ENCODE peak calls at places on chromosomes 3 and 15, in five cellular contexts. One of them, this sample, is unnamed.

GRCh38 chr15:63497642-63498100 is 6.7 kb upstream of the USP3 start:
- DNase-seq in ecto neural progenitor cell: no peak
- DNase-seq in Calu3: no peak
- DNase-seq in ACHN: no peak
- DNase-seq in activated CD8-positive, alpha-beta memory T cell treated with anti-CD3 and anti-CD28 coated beads for 48 hours: no peak
- DNase-seq in this sample: no peak

GRCh38 chr3:159795050-159795449 is 193.6 kb upstream of the IL12A start:
- DNase-seq in ecto neural progenitor cell: no peak
- DNase-seq in Calu3: no peak
- DNase-seq in ACHN: no peak
- DNase-seq in activated CD8-positive, alpha-beta memory T cell treated with anti-CD3 and anti-CD28 coated beads for 48 hours: no peak
- DNase-seq in this sample: no peak

GRCh38 chr3:189842681-189843602 is 211.8 kb downstream of the TP63 start:
- DNase-seq in ecto neural progenitor cell: no peak
- DNase-seq in Calu3: peak
- DNase-seq in ACHN: no peak
- DNase-seq in activated CD8-positive, alpha-beta memory T cell treated with anti-CD3 and anti-CD28 coated beads for 48 hours: no peak
- DNase-seq in this sample: peak

GRCh38 chr3:8757551-8758518 is 11.6 kb downstream of the OXTR start:
- DNase-seq in ecto neural progenitor cell: no peak
- DNase-seq in Calu3: no peak
- DNase-seq in ACHN: peak
- DNase-seq in activated CD8-positive, alpha-beta memory T cell treated with anti-CD3 and anti-CD28 coated beads for 48 hours: no peak
- DNase-seq in this sample: no peak

GRCh38 chr3:183731611-183732010 is 34.0 kb downstream of the YEATS2 start:
- DNase-seq in ecto neural progenitor cell: no peak
- DNase-seq in Calu3: no peak
- DNase-seq in ACHN: no peak
- DNase-seq in activated CD8-positive, alpha-beta memory T cell treated with anti-CD3 and anti-CD28 coated beads for 48 hours: no peak
- DNase-seq in this sample: no peak

GRCh38 chr15:83312046-83312445 is 27.6 kb upstream of the BNC1 start:
- DNase-seq in ecto neural progenitor cell: no peak
- DNase-seq in Calu3: no peak
- DNase-seq in ACHN: no peak
- DNase-seq in activated CD8-positive, alpha-beta memory T cell treated with anti-CD3 and anti-CD28 coated beads for 48 hours: no peak
- DNase-seq in this sample: no peak

GRCh38 chr15:70892912-70893560 is 410 bp downstream of the LRRC49 start:
- DNase-seq in ecto neural progenitor cell: no peak
- DNase-seq in Calu3: peak
- DNase-seq in ACHN: peak
- DNase-seq in activated CD8-positive, alpha-beta memory T cell treated with anti-CD3 and anti-CD28 coated beads for 48 hours: no peak
- DNase-seq in this sample: peak

GRCh38 chr3:156448300-156448699 is 106.6 kb downstream of the SSR3 start:
- DNase-seq in ecto neural progenitor cell: no peak
- DNase-seq in Calu3: peak
- DNase-seq in ACHN: peak
- DNase-seq in activated CD8-positive, alpha-beta memory T cell treated with anti-CD3 and anti-CD28 coated beads for 48 hours: no peak
- DNase-seq in this sample: no peak

GRCh38 chr3:132536442-132537153 is 60.5 kb upstream of the ACKR4 start:
- DNase-seq in ecto neural progenitor cell: no peak
- DNase-seq in Calu3: no peak
- DNase-seq in ACHN: peak
- DNase-seq in activated CD8-positive, alpha-beta memory T cell treated with anti-CD3 and anti-CD28 coated beads for 48 hours: no peak
- DNase-seq in this sample: no peak

GRCh38 chr3:193711964-193712598 is 119.1 kb downstream of the OPA1 start:
- DNase-seq in ecto neural progenitor cell: peak
- DNase-seq in Calu3: no peak
- DNase-seq in ACHN: no peak
- DNase-seq in activated CD8-positive, alpha-beta memory T cell treated with anti-CD3 and anti-CD28 coated beads for 48 hours: no peak
- DNase-seq in this sample: no peak

GRCh38 chr3:62875103-62876002 is at the start of gene CADPS:
- DNase-seq in ecto neural progenitor cell: peak
- DNase-seq in Calu3: no peak
- DNase-seq in ACHN: no peak
- DNase-seq in activated CD8-positive, alpha-beta memory T cell treated with anti-CD3 and anti-CD28 coated beads for 48 hours: no peak
- DNase-seq in this sample: no peak

GRCh38 chr15:95693917-95694316 is 636.6 kb upstream of the NR2F2 start:
- DNase-seq in ecto neural progenitor cell: no peak
- DNase-seq in Calu3: no peak
- DNase-seq in ACHN: peak
- DNase-seq in activated CD8-positive, alpha-beta memory T cell treated with anti-CD3 and anti-CD28 coated beads for 48 hours: no peak
- DNase-seq in this sample: no peak

GRCh38 chr3:153221748-153222162 is 59.7 kb downstream of the RAP2B start:
- DNase-seq in ecto neural progenitor cell: no peak
- DNase-seq in Calu3: no peak
- DNase-seq in ACHN: peak
- DNase-seq in activated CD8-positive, alpha-beta memory T cell treated with anti-CD3 and anti-CD28 coated beads for 48 hours: peak
- DNase-seq in this sample: no peak

GRCh38 chr3:47583320-47584075 is 4.8 kb upstream of the CSPG5 start:
- DNase-seq in ecto neural progenitor cell: no peak
- DNase-seq in Calu3: no peak
- DNase-seq in ACHN: no peak
- DNase-seq in activated CD8-positive, alpha-beta memory T cell treated with anti-CD3 and anti-CD28 coated beads for 48 hours: no peak
- DNase-seq in this sample: no peak

GRCh38 chr3:10184250-10184649 is 19.5 kb downstream of the IRAK2 start:
- DNase-seq in ecto neural progenitor cell: no peak
- DNase-seq in Calu3: no peak
- DNase-seq in ACHN: no peak
- DNase-seq in activated CD8-positive, alpha-beta memory T cell treated with anti-CD3 and anti-CD28 coated beads for 48 hours: no peak
- DNase-seq in this sample: no peak

GRCh38 chr3:32420138-32420981 is 28.7 kb downstream of the CMTM7 start:
- DNase-seq in ecto neural progenitor cell: peak
- DNase-seq in Calu3: peak
- DNase-seq in ACHN: peak
- DNase-seq in activated CD8-positive, alpha-beta memory T cell treated with anti-CD3 and anti-CD28 coated beads for 48 hours: no peak
- DNase-seq in this sample: peak

GRCh38 chr3:143171141-143171651 is 51.6 kb downstream of the CHST2 start:
- DNase-seq in ecto neural progenitor cell: no peak
- DNase-seq in Calu3: no peak
- DNase-seq in ACHN: no peak
- DNase-seq in activated CD8-positive, alpha-beta memory T cell treated with anti-CD3 and anti-CD28 coated beads for 48 hours: no peak
- DNase-seq in this sample: no peak

GRCh38 chr3:190055773-190056172 is 64.9 kb downstream of the P3H2 start:
- DNase-seq in ecto neural progenitor cell: no peak
- DNase-seq in Calu3: no peak
- DNase-seq in ACHN: no peak
- DNase-seq in activated CD8-positive, alpha-beta memory T cell treated with anti-CD3 and anti-CD28 coated beads for 48 hours: no peak
- DNase-seq in this sample: no peak

GRCh38 chr3:141851411-141851810 is 25.0 kb upstream of the ATP1B3 start:
- DNase-seq in ecto neural progenitor cell: no peak
- DNase-seq in Calu3: peak
- DNase-seq in ACHN: no peak
- DNase-seq in activated CD8-positive, alpha-beta memory T cell treated with anti-CD3 and anti-CD28 coated beads for 48 hours: no peak
- DNase-seq in this sample: no peak

GRCh38 chr3:17424137-17424536 is 318.3 kb downstream of the TBC1D5 start:
- DNase-seq in ecto neural progenitor cell: no peak
- DNase-seq in Calu3: no peak
- DNase-seq in ACHN: no peak
- DNase-seq in activated CD8-positive, alpha-beta memory T cell treated with anti-CD3 and anti-CD28 coated beads for 48 hours: no peak
- DNase-seq in this sample: no peak

GRCh38 chr3:45123841-45124269 is 22.3 kb downstream of the CDCP1 start:
- DNase-seq in ecto neural progenitor cell: no peak
- DNase-seq in Calu3: peak
- DNase-seq in ACHN: peak
- DNase-seq in activated CD8-positive, alpha-beta memory T cell treated with anti-CD3 and anti-CD28 coated beads for 48 hours: no peak
- DNase-seq in this sample: peak

GRCh38 chr15:87032291-87032690 is 952.6 kb downstream of the AGBL1 start:
- DNase-seq in ecto neural progenitor cell: no peak
- DNase-seq in Calu3: no peak
- DNase-seq in ACHN: no peak
- DNase-seq in activated CD8-positive, alpha-beta memory T cell treated with anti-CD3 and anti-CD28 coated beads for 48 hours: no peak
- DNase-seq in this sample: no peak

GRCh38 chr3:176193032-176193698 is 1004.1 kb downstream of the TBL1XR1 start:
- DNase-seq in ecto neural progenitor cell: no peak
- DNase-seq in Calu3: no peak
- DNase-seq in ACHN: no peak
- DNase-seq in activated CD8-positive, alpha-beta memory T cell treated with anti-CD3 and anti-CD28 coated beads for 48 hours: no peak
- DNase-seq in this sample: no peak